ENCODE peak calls at places on chromosomes 2 and 18, in seven cellular contexts. E is left ventricle myocardium inferior; Z is CD4-positive, alpha-beta memory T cell; R is adrenal gland; P is hepatocyte; Q is fibroblast of lung; L is colonic mucosa. W is an unnamed sample.

GRCh38 chr2:112547333-112547732 is 5.1 kb downstream of the POLR1B start:
- DNase-seq in E (no peak), Z (no peak), R (peak; percentile 45), P (peak; percentile 20), Q (peak; percentile 52), L (no peak), W (no peak)

GRCh38 chr18:59267511-59268126 is 5.6 kb downstream of the RAX start:
- DNase-seq in E (no peak), Z (no peak), R (no peak), P (no peak), Q (no peak), L (no peak), W (no peak)

GRCh38 chr2:169131587-169132512 is 62.5 kb downstream of the DHRS9 start:
- DNase-seq in E (no peak), Z (peak; percentile 52), R (no peak), P (peak; percentile 20), Q (peak; percentile 40), L (no peak), W (peak; percentile 52)

GRCh38 chr2:28232267-28232666 is 160.4 kb upstream of the FOSL2 start:
- DNase-seq in E (no peak), Z (no peak), R (no peak), P (peak; percentile 46), Q (no peak), L (peak; percentile 24), W (no peak)

GRCh38 chr2:148978026-148978685 is 60.3 kb upstream of the LYPD6B start:
- DNase-seq in E (no peak), Z (no peak), R (no peak), P (no peak), Q (no peak), L (no peak), W (peak; percentile 29)

GRCh38 chr2:119710281-119710680 is 31.3 kb downstream of the TMEM177 start:
- DNase-seq in E (no peak), Z (no peak), R (no peak), P (no peak), Q (no peak), L (no peak), W (no peak)

GRCh38 chr2:241445426-241445825 is 63.0 kb downstream of the STK25 start:
- DNase-seq in E (no peak), Z (no peak), R (no peak), P (no peak), Q (no peak), L (no peak), W (no peak)

GRCh38 chr2:160932960-160933359 is 227.3 kb upstream of the TANK start:
- DNase-seq in E (no peak), Z (no peak), R (no peak), P (peak; percentile 28), Q (no peak), L (no peak), W (no peak)

GRCh38 chr2:47060652-47061170 is 94.4 kb downstream of the STPG4 start:
- DNase-seq in E (no peak), Z (no peak), R (no peak), P (no peak), Q (no peak), L (no peak), W (no peak)

GRCh38 chr2:47064076-47064475 is 91.0 kb downstream of the STPG4 start:
- DNase-seq in E (no peak), Z (no peak), R (no peak), P (no peak), Q (no peak), L (no peak), W (no peak)

GRCh38 chr2:47062721-47063120 is 92.4 kb downstream of the STPG4 start:
- DNase-seq in E (no peak), Z (no peak), R (no peak), P (no peak), Q (peak; percentile 27), L (no peak), W (no peak)

GRCh38 chr2:47063159-47063930 is 91.8 kb downstream of the STPG4 start:
- DNase-seq in E (no peak), Z (no peak), R (no peak), P (no peak), Q (no peak), L (no peak), W (no peak)

GRCh38 chr2:47061989-47062678 is 93.0 kb downstream of the STPG4 start:
- DNase-seq in E (no peak), Z (no peak), R (no peak), P (no peak), Q (no peak), L (no peak), W (no peak)
- H3K36me3 ChIP-seq in E (peaks cover 8% of the 10 kb centered on the region), Z (peaks cover 18% of the 10 kb centered on the region), R (no peaks in the 10 kb centered on the region), P (no peaks in the 10 kb centered on the region), Q (peaks cover 3% of the 10 kb centered on the region), L (no peaks in the 10 kb centered on the region), W (peaks cover 4% of the 10 kb centered on the region)

GRCh38 chr2:60548844-60549243 is 4.6 kb downstream of the BCL11A start:
- DNase-seq in E (no peak), Z (no peak), R (no peak), P (no peak), Q (no peak), L (no peak), W (no peak)

GRCh38 chr2:60540054-60540453 is 13.4 kb downstream of the BCL11A start:
- DNase-seq in E (no peak), Z (no peak), R (no peak), P (no peak), Q (no peak), L (no peak), W (peak; percentile 13)

GRCh38 chr2:60544980-60545560 is 8.4 kb downstream of the BCL11A start:
- DNase-seq in E (no peak), Z (no peak), R (peak; percentile 73), P (no peak), Q (no peak), L (no peak), W (no peak)

GRCh38 chr2:60539177-60539576 is 14.3 kb downstream of the BCL11A start:
- DNase-seq in E (no peak), Z (no peak), R (no peak), P (no peak), Q (no peak), L (no peak), W (no peak)

DNA sequence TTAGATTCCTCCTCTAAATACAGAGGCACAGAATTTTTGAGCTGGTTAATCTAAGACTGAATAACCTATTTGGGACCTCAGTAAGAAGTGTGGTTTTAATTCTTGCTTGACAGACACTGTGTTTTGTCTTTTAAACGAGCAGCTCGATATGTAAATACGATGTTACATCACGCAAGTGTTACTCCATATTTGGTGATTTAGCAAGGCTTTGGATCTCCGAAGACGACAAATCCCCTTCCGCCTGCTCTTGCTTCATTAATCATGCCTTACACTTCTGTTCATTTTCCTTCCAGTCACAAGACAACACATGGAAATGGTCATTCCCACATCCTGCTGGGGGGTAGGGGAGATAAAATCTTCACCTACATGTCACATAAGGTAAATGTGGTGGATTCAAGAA is 9.4 kb downstream of the BCL11A start:
- DNase-seq in E (no peak), Z (no peak), R (no peak), P (no peak), Q (peak; percentile 23), L (no peak), W (no peak)
- H3K4me1 ChIP-seq in E (peaks cover 61% of the 10 kb centered on the region), Z (peaks cover 2% of the 10 kb centered on the region), R (peaks cover 30% of the 10 kb centered on the region), P (peaks cover 72% of the 10 kb centered on the region), Q (no peaks in the 10 kb centered on the region), L (peaks cover 8% of the 10 kb centered on the region), W (peaks cover 8% of the 10 kb centered on the region)

GRCh38 chr18:78999939-79000338 is 20.3 kb downstream of the SALL3 start:
- DNase-seq in E (no peak), Z (no peak), R (no peak), P (peak; percentile 51), Q (no peak), L (no peak), W (no peak)
- H3K36me3 ChIP-seq in E (no peaks in the 10 kb centered on the region), Z (no peaks in the 10 kb centered on the region), R (no peaks in the 10 kb centered on the region), P (no peaks in the 10 kb centered on the region), Q (no peaks in the 10 kb centered on the region), L (no peaks in the 10 kb centered on the region), W (no peaks in the 10 kb centered on the region)

GRCh38 chr2:238868067-238868524 is 20.2 kb downstream of the TWIST2 start:
- DNase-seq in E (no peak), Z (no peak), R (no peak), P (no peak), Q (peak; percentile 74), L (no peak), W (no peak)

GRCh38 chr2:238872026-238872425 is 24.1 kb downstream of the TWIST2 start:
- DNase-seq in E (no peak), Z (no peak), R (no peak), P (no peak), Q (no peak), L (no peak), W (no peak)

GRCh38 chr2:238866656-238867277 is 18.9 kb downstream of the TWIST2 start:
- DNase-seq in E (no peak), Z (no peak), R (no peak), P (no peak), Q (no peak), L (no peak), W (peak; percentile 67)

GRCh38 chr2:238868616-238869292 is 20.9 kb downstream of the TWIST2 start:
- DNase-seq in E (peak; percentile 64), Z (no peak), R (no peak), P (no peak), Q (peak; percentile 60), L (no peak), W (no peak)

DNA sequence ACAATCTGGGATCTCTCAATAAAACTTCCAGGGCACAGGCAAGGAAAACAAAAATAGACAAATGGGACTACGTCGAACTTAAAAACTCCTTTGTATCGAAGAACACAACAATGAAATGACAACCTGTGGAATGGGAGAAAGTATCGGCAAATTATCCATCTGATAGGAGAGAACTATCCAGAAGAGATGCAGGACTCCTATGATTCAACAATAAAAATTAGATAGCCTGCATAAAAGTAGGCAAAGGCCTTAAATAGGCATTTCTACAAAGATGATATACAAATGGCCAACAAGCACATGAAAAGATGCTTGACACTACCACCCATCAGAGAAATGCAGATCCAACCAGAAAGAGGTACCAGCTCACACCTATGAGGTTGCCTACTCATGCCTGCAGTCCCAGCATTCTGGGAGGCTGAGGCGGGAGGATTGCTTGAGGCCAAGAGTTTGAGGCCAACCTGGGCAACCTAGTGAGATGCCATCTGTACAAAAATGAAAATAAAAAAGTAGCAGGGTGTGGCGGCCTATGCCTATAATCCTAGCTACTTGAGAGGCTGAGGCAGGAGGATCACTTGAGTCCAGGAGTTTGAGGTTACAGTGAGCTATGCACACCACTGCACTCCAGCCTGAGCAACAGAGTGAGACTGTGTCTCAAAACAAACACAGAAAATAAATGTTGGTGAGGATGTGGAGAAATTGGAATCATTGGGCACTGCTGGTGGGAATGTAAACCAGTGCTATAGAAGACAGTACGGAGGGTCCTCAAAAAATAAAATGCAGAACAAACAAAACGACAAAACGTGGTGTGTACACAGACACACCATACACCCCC is 21.6 kb downstream of the TWIST2 start:
- DNase-seq in E (no peak), Z (no peak), R (no peak), P (no peak), Q (peak; percentile 52), L (no peak), W (no peak)
- H3K4me1 ChIP-seq in E (peaks cover 14% of the 10 kb centered on the region), Z (no peaks in the 10 kb centered on the region), R (peaks cover 4% of the 10 kb centered on the region), P (peaks cover 37% of the 10 kb centered on the region), Q (peaks cover 36% of the 10 kb centered on the region), L (peaks cover 3% of the 10 kb centered on the region), W (peaks cover 17% of the 10 kb centered on the region)